ENCODE peak calls at places on chromosome 6, in seven cellular contexts. One of them, this sample, is unnamed.

GRCh38 chr6:83853178-83853967 is at the start of gene RIPPLY2:
- DNase-seq in neuronal stem cell: peak
- DNase-seq in IMR-90: peak
- DNase-seq in mesendoderm: peak
- DNase-seq in H1: peak
- DNase-seq in H9: peak
- DNase-seq in trophoblast cell: no peak
- DNase-seq in this sample: peak

GRCh38 chr6:127343753-127344659 is 597 bp upstream of the ECHDC1 start:
- DNase-seq in neuronal stem cell: peak
- DNase-seq in IMR-90: peak
- DNase-seq in mesendoderm: peak
- DNase-seq in H1: no peak
- DNase-seq in H9: no peak
- DNase-seq in trophoblast cell: peak
- DNase-seq in this sample: peak

GRCh38 chr6:110938176-110938575 is 20.3 kb upstream of the GTF3C6 start:
- DNase-seq in neuronal stem cell: no peak
- DNase-seq in IMR-90: peak
- DNase-seq in mesendoderm: no peak
- DNase-seq in H1: no peak
- DNase-seq in H9: no peak
- DNase-seq in trophoblast cell: peak
- DNase-seq in this sample: peak

GRCh38 chr6:186221-186965 is 105.9 kb upstream of the DUSP22 start:
- DNase-seq in neuronal stem cell: no peak
- DNase-seq in IMR-90: peak
- DNase-seq in mesendoderm: no peak
- DNase-seq in H1: no peak
- DNase-seq in H9: no peak
- DNase-seq in trophoblast cell: no peak
- DNase-seq in this sample: peak

GRCh38 chr6:5205035-5205469 is 55.7 kb downstream of the LYRM4 start:
- DNase-seq in neuronal stem cell: no peak
- DNase-seq in IMR-90: no peak
- DNase-seq in mesendoderm: no peak
- DNase-seq in H1: no peak
- DNase-seq in H9: no peak
- DNase-seq in trophoblast cell: no peak
- DNase-seq in this sample: no peak

GRCh38 chr6:117600008-117600743 is 2.1 kb downstream of the GOPC start:
- DNase-seq in neuronal stem cell: no peak
- DNase-seq in IMR-90: peak
- DNase-seq in mesendoderm: no peak
- DNase-seq in H1: no peak
- DNase-seq in H9: no peak
- DNase-seq in trophoblast cell: no peak
- DNase-seq in this sample: no peak

GRCh38 chr6:32970413-32971244 is 2.2 kb downstream of the BRD2 start:
- DNase-seq in neuronal stem cell: peak
- DNase-seq in IMR-90: peak
- DNase-seq in mesendoderm: peak
- DNase-seq in H1: peak
- DNase-seq in H9: peak
- DNase-seq in trophoblast cell: peak
- DNase-seq in this sample: peak

GRCh38 chr6:108157234-108157971 is 8.4 kb upstream of the NR2E1 start:
- DNase-seq in neuronal stem cell: peak
- DNase-seq in IMR-90: no peak
- DNase-seq in mesendoderm: no peak
- DNase-seq in H1: peak
- DNase-seq in H9: peak
- DNase-seq in trophoblast cell: peak
- DNase-seq in this sample: no peak

GRCh38 chr6:43972915-43973304 is 154.3 kb downstream of the MRPL14 start:
- DNase-seq in neuronal stem cell: no peak
- DNase-seq in IMR-90: peak
- DNase-seq in mesendoderm: no peak
- DNase-seq in H1: no peak
- DNase-seq in H9: peak
- DNase-seq in trophoblast cell: no peak
- DNase-seq in this sample: peak

GRCh38 chr6:110811187-110811586 is 4.1 kb downstream of the CDK19 start:
- DNase-seq in neuronal stem cell: no peak
- DNase-seq in IMR-90: no peak
- DNase-seq in mesendoderm: no peak
- DNase-seq in H1: no peak
- DNase-seq in H9: no peak
- DNase-seq in trophoblast cell: no peak
- DNase-seq in this sample: no peak

GRCh38 chr6:25280617-25280990 is 1.4 kb downstream of the CARMIL1 start:
- DNase-seq in neuronal stem cell: no peak
- DNase-seq in IMR-90: no peak
- DNase-seq in mesendoderm: no peak
- DNase-seq in H1: no peak
- DNase-seq in H9: no peak
- DNase-seq in trophoblast cell: no peak
- DNase-seq in this sample: peak

GRCh38 chr6:159473844-159474243 is 219.2 kb downstream of the SOD2 start:
- DNase-seq in neuronal stem cell: no peak
- DNase-seq in IMR-90: no peak
- DNase-seq in mesendoderm: no peak
- DNase-seq in H1: no peak
- DNase-seq in H9: no peak
- DNase-seq in trophoblast cell: no peak
- DNase-seq in this sample: no peak

GRCh38 chr6:36598739-36599318 is 4.7 kb downstream of the SRSF3 start:
- DNase-seq in neuronal stem cell: no peak
- DNase-seq in IMR-90: no peak
- DNase-seq in mesendoderm: no peak
- DNase-seq in H1: no peak
- DNase-seq in H9: no peak
- DNase-seq in trophoblast cell: no peak
- DNase-seq in this sample: no peak

GRCh38 chr6:151998784-151999183 is 191.3 kb downstream of the ESR1 start:
- DNase-seq in neuronal stem cell: no peak
- DNase-seq in IMR-90: no peak
- DNase-seq in mesendoderm: no peak
- DNase-seq in H1: no peak
- DNase-seq in H9: no peak
- DNase-seq in trophoblast cell: no peak
- DNase-seq in this sample: no peak

GRCh38 chr6:90003069-90003800 is 109.0 kb downstream of the GJA10 start:
- DNase-seq in neuronal stem cell: no peak
- DNase-seq in IMR-90: no peak
- DNase-seq in mesendoderm: no peak
- DNase-seq in H1: no peak
- DNase-seq in H9: no peak
- DNase-seq in trophoblast cell: no peak
- DNase-seq in this sample: no peak
- H4K8ac ChIP-seq in neuronal stem cell: no peak
- H4K8ac ChIP-seq in IMR-90: no peak
- H4K8ac ChIP-seq in mesendoderm: no peak
- H4K8ac ChIP-seq in H1: no peak
- H4K8ac ChIP-seq in H9: no peak
- H4K8ac ChIP-seq in trophoblast cell: no peak
- H4K8ac ChIP-seq in this sample: no peak

DNA sequence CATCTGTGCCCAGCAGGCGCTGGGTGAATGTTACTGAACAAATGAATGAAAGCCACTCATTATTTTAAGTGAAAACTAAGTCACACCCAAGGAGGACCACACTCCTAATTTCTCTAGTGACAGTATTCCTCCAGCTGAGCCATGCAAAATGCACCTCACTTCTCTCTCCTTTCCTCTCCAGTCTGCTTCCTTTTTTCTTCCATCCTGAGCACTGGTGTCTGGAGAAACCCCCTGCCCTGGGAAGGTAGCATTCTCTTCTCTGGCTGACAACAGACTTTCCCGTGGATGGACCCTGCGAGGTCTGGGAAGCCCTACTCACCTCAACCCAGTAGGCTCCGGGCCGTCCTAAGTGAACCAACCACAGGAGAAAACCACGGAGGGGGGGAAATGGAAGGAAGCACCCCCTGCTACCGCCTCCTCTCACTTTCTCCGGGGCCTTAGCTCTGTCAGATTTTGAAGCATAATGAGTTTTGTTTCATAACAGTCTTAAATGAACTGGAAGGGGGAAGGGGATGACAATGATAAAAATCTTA is 22.6 kb downstream of the TRERF1 start:
- DNase-seq in neuronal stem cell: no peak
- DNase-seq in IMR-90: no peak
- DNase-seq in mesendoderm: no peak
- DNase-seq in H1: peak
- DNase-seq in H9: no peak
- DNase-seq in trophoblast cell: no peak
- DNase-seq in this sample: no peak
- H3K18ac ChIP-seq in neuronal stem cell: peak
- H3K18ac ChIP-seq in IMR-90: no peak
- H3K18ac ChIP-seq in mesendoderm: no peak
- H3K18ac ChIP-seq in H1: no peak
- H3K18ac ChIP-seq in H9: no peak
- H3K18ac ChIP-seq in trophoblast cell: peak
- H3K18ac ChIP-seq in this sample: no peak

DNA sequence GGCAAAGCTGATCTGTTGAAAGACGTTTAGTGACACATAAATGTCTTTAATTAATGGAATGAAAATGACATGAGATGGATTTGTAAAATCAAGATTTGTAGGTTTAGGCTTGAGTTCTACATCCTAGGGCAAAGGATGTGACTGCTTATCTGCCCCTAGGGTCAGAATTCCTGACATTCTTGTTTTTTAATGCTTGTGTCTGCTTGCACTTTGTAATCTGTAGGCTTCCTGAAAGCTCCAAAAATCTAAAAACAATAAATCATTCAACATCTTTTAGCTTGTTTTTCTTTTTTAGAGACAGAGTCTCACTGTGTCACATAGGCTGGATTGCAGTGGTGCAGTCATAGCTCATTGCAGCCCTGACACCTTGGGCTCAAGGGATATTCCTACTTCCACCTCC is 107.9 kb upstream of the MLIP start:
- DNase-seq in neuronal stem cell: no peak
- DNase-seq in IMR-90: no peak
- DNase-seq in mesendoderm: peak
- DNase-seq in H1: no peak
- DNase-seq in H9: no peak
- DNase-seq in trophoblast cell: peak
- DNase-seq in this sample: no peak
- H4K8ac ChIP-seq in neuronal stem cell: no peak
- H4K8ac ChIP-seq in IMR-90: no peak
- H4K8ac ChIP-seq in mesendoderm: no peak
- H4K8ac ChIP-seq in H1: no peak
- H4K8ac ChIP-seq in H9: no peak
- H4K8ac ChIP-seq in trophoblast cell: no peak
- H4K8ac ChIP-seq in this sample: no peak

GRCh38 chr6:4018194-4019111 is 60.5 kb downstream of the FAM217A start:
- DNase-seq in neuronal stem cell: peak
- DNase-seq in IMR-90: peak
- DNase-seq in mesendoderm: peak
- DNase-seq in H1: peak
- DNase-seq in H9: peak
- DNase-seq in trophoblast cell: peak
- DNase-seq in this sample: peak
- H3K18ac ChIP-seq in neuronal stem cell: peak
- H3K18ac ChIP-seq in IMR-90: peak
- H3K18ac ChIP-seq in mesendoderm: peak
- H3K18ac ChIP-seq in H1: peak
- H3K18ac ChIP-seq in H9: peak
- H3K18ac ChIP-seq in trophoblast cell: peak
- H3K18ac ChIP-seq in this sample: peak

GRCh38 chr6:49556429-49556837 is 6.0 kb downstream of the C6orf141 start:
- DNase-seq in neuronal stem cell: no peak
- DNase-seq in IMR-90: peak
- DNase-seq in mesendoderm: peak
- DNase-seq in H1: no peak
- DNase-seq in H9: no peak
- DNase-seq in trophoblast cell: peak
- DNase-seq in this sample: peak
- H4K8ac ChIP-seq in neuronal stem cell: no peak
- H4K8ac ChIP-seq in IMR-90: no peak
- H4K8ac ChIP-seq in mesendoderm: no peak
- H4K8ac ChIP-seq in H1: no peak
- H4K8ac ChIP-seq in H9: no peak
- H4K8ac ChIP-seq in trophoblast cell: no peak
- H4K8ac ChIP-seq in this sample: no peak

DNA sequence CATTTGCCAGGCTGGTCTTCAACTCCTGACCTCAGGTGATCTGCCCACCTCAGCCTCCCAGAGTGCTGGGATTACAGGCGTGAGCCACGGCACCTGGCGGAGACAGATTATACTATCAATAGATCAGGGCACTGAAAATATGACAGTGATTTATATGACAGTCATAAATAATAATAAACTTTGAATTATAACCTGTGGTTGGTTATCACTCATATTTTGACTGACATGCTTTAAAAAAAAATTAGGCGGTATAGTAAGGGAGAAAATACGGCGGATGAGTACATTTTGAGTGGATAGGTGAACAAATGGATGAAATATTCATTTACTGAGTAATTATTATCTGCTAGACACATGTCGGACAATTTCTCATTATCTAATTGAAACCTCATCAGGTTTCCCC is 28.8 kb downstream of the TMEM244 start:
- DNase-seq in neuronal stem cell: no peak
- DNase-seq in IMR-90: no peak
- DNase-seq in mesendoderm: no peak
- DNase-seq in H1: no peak
- DNase-seq in H9: no peak
- DNase-seq in trophoblast cell: no peak
- DNase-seq in this sample: no peak
- H3K18ac ChIP-seq in neuronal stem cell: no peak
- H3K18ac ChIP-seq in IMR-90: no peak
- H3K18ac ChIP-seq in mesendoderm: no peak
- H3K18ac ChIP-seq in H1: no peak
- H3K18ac ChIP-seq in H9: no peak
- H3K18ac ChIP-seq in trophoblast cell: no peak
- H3K18ac ChIP-seq in this sample: no peak

GRCh38 chr6:74851598-74851997 is 354.3 kb downstream of the COL12A1 start:
- DNase-seq in neuronal stem cell: no peak
- DNase-seq in IMR-90: peak
- DNase-seq in mesendoderm: no peak
- DNase-seq in H1: no peak
- DNase-seq in H9: no peak
- DNase-seq in trophoblast cell: no peak
- DNase-seq in this sample: peak

GRCh38 chr6:74853991-74854390 is 351.9 kb downstream of the COL12A1 start:
- DNase-seq in neuronal stem cell: no peak
- DNase-seq in IMR-90: no peak
- DNase-seq in mesendoderm: no peak
- DNase-seq in H1: no peak
- DNase-seq in H9: no peak
- DNase-seq in trophoblast cell: no peak
- DNase-seq in this sample: no peak

DNA sequence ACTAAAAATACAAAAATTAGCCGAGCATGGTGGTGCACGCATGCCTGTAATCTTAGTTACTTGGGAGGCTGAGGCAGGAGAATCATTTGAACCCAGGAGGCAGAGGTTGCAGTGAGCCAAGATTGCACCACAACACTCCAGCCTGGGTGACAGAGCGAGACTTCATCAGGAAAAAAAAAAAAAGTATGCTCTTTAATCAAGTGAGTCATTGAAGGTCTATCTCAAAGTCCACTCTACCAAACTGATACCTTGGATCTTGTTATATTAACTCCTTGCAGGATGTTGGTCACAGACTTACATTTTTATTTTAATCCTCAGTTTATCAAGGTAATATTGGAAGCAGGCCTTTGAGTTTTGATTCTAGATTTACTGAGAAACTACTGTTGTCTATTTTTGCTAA is 348.7 kb downstream of the COL12A1 start:
- DNase-seq in neuronal stem cell: no peak
- DNase-seq in IMR-90: no peak
- DNase-seq in mesendoderm: no peak
- DNase-seq in H1: no peak
- DNase-seq in H9: no peak
- DNase-seq in trophoblast cell: no peak
- DNase-seq in this sample: no peak
- H4K8ac ChIP-seq in neuronal stem cell: no peak
- H4K8ac ChIP-seq in IMR-90: no peak
- H4K8ac ChIP-seq in mesendoderm: no peak
- H4K8ac ChIP-seq in H1: no peak
- H4K8ac ChIP-seq in H9: no peak
- H4K8ac ChIP-seq in trophoblast cell: no peak
- H4K8ac ChIP-seq in this sample: no peak

This sample was measured in mesenchymal stem cell.